ENCODE peak calls at places on chromosomes 7 and 10, in eight cellular contexts. V, B, A, Z, U, M, W and O are unnamed samples.

GRCh38 chr10:6411424-6411823 is 168.7 kb downstream of the PRKCQ start:
- DNase-seq in V (no peak), B (no peak), A (no peak), Z (no peak), U (no peak), M (no peak), W (no peak), O (no peak)

GRCh38 chr7:11212816-11213215 is 239.1 kb downstream of the PHF14 start:
- DNase-seq in V (no peak), B (no peak), A (no peak), Z (no peak), U (no peak), M (no peak), W (peak; percentile 3), O (peak; percentile 42)

GRCh38 chr10:6461961-6462360 is 118.1 kb downstream of the PRKCQ start:
- DNase-seq in V (no peak), B (no peak), A (no peak), Z (no peak), U (no peak), M (no peak), W (no peak), O (no peak)

GRCh38 chr10:93030409-93030808 is 30.2 kb upstream of the CYP26C1 start:
- DNase-seq in V (no peak), B (no peak), A (no peak), Z (peak; percentile 50), U (no peak), M (no peak), W (peak; percentile 59), O (no peak)

GRCh38 chr10:122782911-122783310 is 62.7 kb downstream of the CUZD1 start:
- DNase-seq in V (no peak), B (no peak), A (no peak), Z (no peak), U (no peak), M (no peak), W (no peak), O (no peak)

GRCh38 chr7:91162415-91162814 is 101.8 kb upstream of the FZD1 start:
- DNase-seq in V (no peak), B (no peak), A (no peak), Z (no peak), U (no peak), M (no peak), W (no peak), O (no peak)

GRCh38 chr10:32983333-32983909 is 25.4 kb upstream of the ITGB1 start:
- DNase-seq in V (no peak), B (no peak), A (no peak), Z (no peak), U (no peak), M (no peak), W (peak; percentile 81), O (no peak)

GRCh38 chr7:27179503-27180430 is 5.3 kb downstream of the HOXA11 start:
- DNase-seq in V (no peak), B (peak; percentile 53), A (no peak), Z (peak; percentile 99), U (peak; percentile 41), M (no peak), W (no peak), O (peak; percentile 69)

GRCh38 chr7:149625339-149625946 is 127.8 kb upstream of the ZNF746 start:
- DNase-seq in V (peak; percentile 24), B (peak; percentile 42), A (peak; percentile 41), Z (no peak), U (peak; percentile 52), M (peak; percentile 30), W (no peak), O (no peak)

GRCh38 chr7:20738517-20739481 is 47.9 kb downstream of the SP8 start:
- DNase-seq in V (no peak), B (no peak), A (no peak), Z (no peak), U (no peak), M (no peak), W (no peak), O (no peak)

GRCh38 chr10:62374862-62375710 is 917 bp downstream of the ZNF365 start:
- DNase-seq in V (no peak), B (no peak), A (no peak), Z (no peak), U (no peak), M (no peak), W (no peak), O (no peak)

GRCh38 chr10:118729641-118730258 is 25.0 kb downstream of the CACUL1 start:
- DNase-seq in V (no peak), B (no peak), A (no peak), Z (no peak), U (no peak), M (no peak), W (no peak), O (no peak)

GRCh38 chr7:110179037-110179436 is 911.9 kb upstream of the LRRN3 start:
- DNase-seq in V (no peak), B (no peak), A (no peak), Z (no peak), U (no peak), M (no peak), W (no peak), O (no peak)

GRCh38 chr7:32357535-32358277 is 132.5 kb downstream of the LSM5 start:
- DNase-seq in V (no peak), B (no peak), A (no peak), Z (no peak), U (no peak), M (peak; percentile 61), W (no peak), O (no peak)

GRCh38 chr10:119259345-119259744 is 52.0 kb downstream of the GRK5 start:
- DNase-seq in V (no peak), B (no peak), A (no peak), Z (no peak), U (no peak), M (no peak), W (no peak), O (no peak)

GRCh38 chr7:13770305-13770704 is 219.2 kb downstream of the ETV1 start:
- DNase-seq in V (no peak), B (no peak), A (no peak), Z (no peak), U (no peak), M (no peak), W (no peak), O (no peak)

GRCh38 chr7:157520249-157520648 is 183.4 kb downstream of the DNAJB6 start:
- DNase-seq in V (no peak), B (peak; percentile 36), A (no peak), Z (no peak), U (no peak), M (no peak), W (no peak), O (no peak)

GRCh38 chr10:124259139-124259825 is 159.4 kb downstream of the OAT start:
- DNase-seq in V (no peak), B (no peak), A (no peak), Z (no peak), U (no peak), M (no peak), W (no peak), O (no peak)

GRCh38 chr10:89314676-89315075 is 12.8 kb downstream of the IFIT2 start:
- DNase-seq in V (no peak), B (no peak), A (no peak), Z (no peak), U (no peak), M (no peak), W (no peak), O (no peak)